ENCODE peak calls at places on chromosomes 1 and 21, in eight cellular contexts. F is left ventricle myocardium superior, B is T-cell, L is naive B cell, X is HTR-8/SVneo, V is HCT116, S is substantia nigra, H is esophagus muscularis mucosa. Z is an unnamed sample.

GRCh38 chr1:174703309-174703708 is 255.5 kb downstream of the GPR52 start:
- DNase-seq in F (no peak), B (no peak), L (no peak), X (no peak), V (no peak), S (no peak), H (no peak), Z (no peak)

GRCh38 chr1:107935396-107936064 is 29.4 kb downstream of the VAV3 start:
- DNase-seq in F (no peak), B (no peak), L (peak; percentile 54), X (no peak), V (no peak), S (no peak), H (no peak), Z (no peak)

GRCh38 chr1:39214021-39214713 is 9.7 kb downstream of the MACF1 start:
- DNase-seq in F (peak; percentile 60), B (no peak), L (no peak), X (no peak), V (no peak), S (peak; percentile 26), H (no peak), Z (no peak)

GRCh38 chr1:47984175-47984789 is 12.9 kb downstream of the TRABD2B start:
- DNase-seq in F (peak; percentile 51), B (no peak), L (no peak), X (no peak), V (no peak), S (no peak), H (no peak), Z (no peak)

GRCh38 chr1:111032295-111032897 is 68.7 kb upstream of the LRIF1 start:
- DNase-seq in F (no peak), B (peak; percentile 12), L (peak; percentile 44), X (peak; percentile 5), V (peak; percentile 18), S (no peak), H (no peak), Z (no peak)

GRCh38 chr1:11804666-11805453 is 904 bp downstream of the MTHFR start:
- DNase-seq in F (peak; percentile 63), B (peak; percentile 18), L (peak; percentile 38), X (no peak), V (no peak), S (peak; percentile 30), H (no peak), Z (no peak)

GRCh38 chr1:235275223-235275622 is 52.8 kb downstream of the ARID4B start:
- DNase-seq in F (no peak), B (no peak), L (peak; percentile 61), X (no peak), V (no peak), S (no peak), H (no peak), Z (no peak)

GRCh38 chr1:147083919-147084272 is 88.4 kb downstream of the PRKAB2 start:
- DNase-seq in F (no peak), B (no peak), L (no peak), X (no peak), V (no peak), S (no peak), H (no peak), Z (no peak)

GRCh38 chr1:64124751-64125445 is 78.5 kb upstream of the UBE2U start:
- DNase-seq in F (no peak), B (no peak), L (no peak), X (no peak), V (no peak), S (no peak), H (no peak), Z (no peak)

GRCh38 chr1:172671591-172671990 is 12.7 kb downstream of the FASLG start:
- DNase-seq in F (no peak), B (no peak), L (no peak), X (peak; percentile 13), V (no peak), S (no peak), H (no peak), Z (no peak)

GRCh38 chr21:44850905-44851657 is 22.4 kb downstream of the PTTG1IP start:
- DNase-seq in F (no peak), B (no peak), L (no peak), X (no peak), V (no peak), S (no peak), H (no peak), Z (no peak)

GRCh38 chr1:151942882-151943281 is 33.6 kb upstream of the THEM4 start:
- DNase-seq in F (no peak), B (no peak), L (no peak), X (no peak), V (no peak), S (no peak), H (no peak), Z (no peak)

GRCh38 chr21:44949161-44950015 is 9.6 kb downstream of the SLX9 start:
- DNase-seq in F (peak; percentile 96), B (peak; percentile 79), L (peak; percentile 74), X (peak; percentile 93), V (peak; percentile 42), S (peak; percentile 74), H (no peak), Z (peak; percentile 92)

GRCh38 chr1:186882372-186883134 is 53.8 kb downstream of the PLA2G4A start:
- DNase-seq in F (no peak), B (no peak), L (no peak), X (no peak), V (no peak), S (no peak), H (no peak), Z (no peak)

GRCh38 chr1:27519341-27520258 is 29.6 kb upstream of the WASF2 start:
- DNase-seq in F (peak; percentile 70), B (no peak), L (no peak), X (no peak), V (no peak), S (peak; percentile 75), H (no peak), Z (no peak)

GRCh38 chr21:41169701-41170100 is 1.7 kb downstream of the BACE2 start:
- DNase-seq in F (no peak), B (no peak), L (no peak), X (no peak), V (no peak), S (no peak), H (no peak), Z (no peak)

GRCh38 chr1:85465099-85465790 is at the start of gene DDAH1:
- DNase-seq in F (peak; percentile 74), B (no peak), L (no peak), X (peak; percentile 51), V (peak; percentile 23), S (peak; percentile 67), H (peak; percentile 66), Z (no peak)

GRCh38 chr1:59692591-59692990 is 122.2 kb upstream of the HOOK1 start:
- DNase-seq in F (no peak), B (no peak), L (peak; percentile 72), X (no peak), V (no peak), S (no peak), H (peak; percentile 60), Z (no peak)

Z was measured in osteocyte.